ENCODE peak calls at places on chromosomes 3 and 15, in seven cellular contexts. A is left cardiac atrium; S is lower leg skin; G is activated CD4-positive, CD25-positive, alpha-beta regulatory T cell; W is astrocyte of the spinal cord; R is activated T-helper 1 cell treated with Interleukin-2 at 50 U/mL for 16 hours; B is skeletal muscle cell. V is an unnamed sample.

GRCh38 chr3:52380023-52380422 is 63.9 kb downstream of the DNAH1 start:
- DNase-seq in W (no peak), A (no peak), G (no peak), B (no peak), R (no peak), S (no peak), V (no peak)

GRCh38 chr3:69118555-69118954 is 3.8 kb downstream of the LMOD3 start:
- DNase-seq in B (no peak), G (no peak), R (no peak), A (no peak), S (no peak), W (no peak), V (no peak)

GRCh38 chr3:141081141-141081795 is 30.1 kb downstream of the SPSB4 start:
- DNase-seq in S (no peak), W (no peak), A (no peak), B (no peak), G (no peak), R (no peak), V (no peak)

GRCh38 chr3:33096103-33096868 is 660 bp downstream of the GLB1 start:
- DNase-seq in R (peak; percentile 25), A (peak; percentile 64), W (peak; percentile 37), B (no peak), S (peak; percentile 46), G (peak; percentile 30), V (no peak)

GRCh38 chr15:63372018-63372705 is 9.5 kb downstream of the CA12 start:
- DNase-seq in W (peak; percentile 97), A (peak; percentile 66), S (peak; percentile 84), G (no peak), B (peak; percentile 95), R (no peak), V (peak; percentile 97)

GRCh38 chr3:45232531-45232930 is 6.4 kb upstream of the TMEM158 start:
- DNase-seq in A (no peak), B (no peak), G (no peak), R (no peak), S (no peak), W (no peak), V (no peak)

GRCh38 chr15:35728176-35728938 is 182.4 kb upstream of the DPH6 start:
- DNase-seq in S (no peak), A (no peak), G (no peak), B (no peak), W (no peak), R (no peak), V (no peak)

GRCh38 chr3:62277470-62277869 is 95.9 kb downstream of the FEZF2 start:
- DNase-seq in R (no peak), B (peak; percentile 6), G (no peak), W (no peak), A (no peak), S (no peak), V (no peak)

GRCh38 chr3:79930196-79930595 is 162.4 kb upstream of the ROBO1 start:
- DNase-seq in W (no peak), R (no peak), S (no peak), G (no peak), B (no peak), A (no peak), V (no peak)

GRCh38 chr3:30644615-30645014 is 38.2 kb downstream of the TGFBR2 start:
- DNase-seq in S (peak; percentile 85), B (peak; percentile 39), A (peak; percentile 67), G (no peak), W (peak; percentile 64), R (peak; percentile 18), V (no peak)

GRCh38 chr3:6803652-6804051 is 57.3 kb upstream of the GRM7 start:
- DNase-seq in S (no peak), R (no peak), W (no peak), B (no peak), G (no peak), A (no peak), V (no peak)

GRCh38 chr3:25686766-25687165 is 22.1 kb upstream of the TOP2B start:
- DNase-seq in B (no peak), S (no peak), R (no peak), G (no peak), A (no peak), W (no peak), V (no peak)